ENCODE peak calls at places on chromosomes 2 and 18, in five cellular contexts. V, T, C, U and O are unnamed samples. For H3K27me3, the result is how much of the 10 kb centered on the place peaks cover.

GRCh38 chr2:45708501-45708900 is 57.0 kb downstream of the PRKCE start:
- DNase-seq in V (no peak), T (no peak), C (no peak), U (no peak), O (no peak)

GRCh38 chr2:221204699-221205098 is 367.4 kb downstream of the EPHA4 start:
- DNase-seq in V (no peak), T (no peak), C (no peak), U (no peak), O (peak)

GRCh38 chr2:204977914-204978313 is 432.6 kb downstream of the PARD3B start:
- DNase-seq in V (no peak), T (peak), C (no peak), U (no peak), O (no peak)

GRCh38 chr2:24816404-24816803 is 23.2 kb downstream of the CENPO start:
- DNase-seq in V (no peak), T (no peak), C (no peak), U (no peak), O (no peak)

GRCh38 chr2:134425723-134426496 is 172.0 kb downstream of the MGAT5 start:
- DNase-seq in V (no peak), T (no peak), C (no peak), U (no peak), O (no peak)

GRCh38 chr18:59918320-59918755 is 18.5 kb downstream of the PMAIP1 start:
- DNase-seq in V (peak), T (peak), C (peak), U (no peak), O (peak)

GRCh38 chr2:164841719-164842623 is at the start of gene COBLL1:
- DNase-seq in V (peak), T (peak), C (peak), U (peak), O (peak)

GRCh38 chr2:236887519-236887918 is 198.2 kb upstream of the COPS8 start:
- DNase-seq in V (no peak), T (no peak), C (peak), U (peak), O (no peak)

GRCh38 chr2:141878016-141878415 is 252.8 kb downstream of the LRP1B start:
- DNase-seq in V (no peak), T (no peak), C (peak), U (no peak), O (no peak)

GRCh38 chr2:119212139-119212800 is 11.4 kb upstream of the STEAP3 start:
- DNase-seq in V (no peak), T (peak), C (peak), U (no peak), O (no peak)

GRCh38 chr2:46674451-46674850 is 195.1 kb downstream of the TMEM247 start:
- DNase-seq in V (no peak), T (no peak), C (no peak), U (no peak), O (no peak)

GRCh38 chr2:12733846-12734245 is 17.1 kb downstream of the TRIB2 start:
- DNase-seq in V (peak), T (no peak), C (no peak), U (no peak), O (no peak)

GRCh38 chr2:40434638-40435296 is 17.1 kb downstream of the SLC8A1 start:
- DNase-seq in V (no peak), T (no peak), C (peak), U (no peak), O (no peak)

GRCh38 chr18:21449367-21450250 is 150.9 kb downstream of the ESCO1 start:
- DNase-seq in V (peak), T (no peak), C (no peak), U (no peak), O (no peak)

GRCh38 chr2:188403676-188404075 is 112.0 kb downstream of the GULP1 start:
- DNase-seq in V (no peak), T (no peak), C (peak), U (no peak), O (no peak)

GRCh38 chr2:240561325-240561971 is 1.3 kb downstream of the DUSP28 start:
- DNase-seq in V (no peak), T (no peak), C (peak), U (no peak), O (no peak)

GRCh38 chr18:23225518-23225917 is 90.2 kb downstream of the CABLES1 start:
- DNase-seq in V (no peak), T (no peak), C (peak), U (peak), O (no peak)

GRCh38 chr2:136319227-136319626 is 201.3 kb upstream of the CXCR4 start:
- DNase-seq in V (no peak), T (no peak), C (no peak), U (no peak), O (no peak)

GRCh38 chr2:3039188-3040065 is 338.2 kb downstream of the EIPR1 start:
- DNase-seq in V (no peak), T (no peak), C (no peak), U (no peak), O (no peak)

GRCh38 chr2:10835052-10835970 is 22.7 kb upstream of the PDIA6 start:
- DNase-seq in V (peak), T (peak), C (no peak), U (no peak), O (peak)

GRCh38 chr18:46771141-46771540 is 14.3 kb upstream of the ST8SIA5 start:
- DNase-seq in V (no peak), T (no peak), C (peak), U (no peak), O (no peak)

GRCh38 chr2:73110622-73111299 is 2.0 kb downstream of the RAB11FIP5 start:
- DNase-seq in V (no peak), T (no peak), C (peak), U (no peak), O (no peak)

GRCh38 chr2:73109796-73110540 is 2.8 kb downstream of the RAB11FIP5 start:
- DNase-seq in V (no peak), T (no peak), C (no peak), U (no peak), O (no peak)

GRCh38 chr2:73112913-73113633 is at the start of gene RAB11FIP5:
- DNase-seq in V (peak), T (peak), C (peak), U (peak), O (peak)

GRCh38 chr2:73112026-73112912 is 479 bp downstream of the RAB11FIP5 start:
- DNase-seq in V (peak), T (peak), C (peak), U (no peak), O (peak)

DNA sequence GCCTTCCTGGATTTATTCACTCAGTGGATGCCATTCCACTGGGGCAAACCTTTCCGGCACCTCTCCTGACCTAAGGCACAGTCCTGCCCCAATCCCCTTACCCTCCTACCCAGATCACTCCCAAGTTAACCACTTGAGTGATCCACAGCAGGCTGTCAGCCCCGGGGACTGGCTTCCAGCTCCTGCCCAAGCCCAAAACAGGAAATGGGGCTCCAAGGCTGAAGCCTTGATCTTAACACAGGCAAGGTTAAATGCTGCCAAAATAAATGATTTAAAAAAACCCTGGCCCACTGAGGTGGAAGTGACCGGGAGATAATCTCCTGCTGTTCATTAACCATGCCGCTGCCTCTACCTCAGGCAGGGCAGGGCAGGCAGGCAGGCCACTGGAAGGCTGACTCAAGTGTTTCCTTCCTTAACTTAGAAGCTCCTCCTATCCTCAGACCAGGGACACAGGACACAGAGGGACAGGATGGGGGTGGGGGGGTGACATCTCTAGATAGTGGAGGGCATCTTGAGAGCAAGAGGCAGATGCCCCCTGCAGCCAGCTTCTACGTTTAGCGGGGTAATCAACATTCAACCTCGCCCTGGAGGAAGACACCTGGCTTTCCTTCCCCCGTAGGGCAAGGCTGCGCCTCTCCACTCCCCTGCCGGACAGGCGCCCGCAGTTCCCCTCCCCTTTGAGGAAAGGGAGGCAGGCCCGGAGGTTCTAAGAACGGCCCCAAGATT is 1.3 kb downstream of the RAB11FIP5 start:
- DNase-seq in V (no peak), T (peak), C (peak), U (peak), O (peak)
- H3K27ac ChIP-seq in V (peak), T (no peak), C (peak), U (peak), O (no peak)

GRCh38 chr2:18975506-18975905 is 382.9 kb downstream of the OSR1 start:
- DNase-seq in V (no peak), T (no peak), C (no peak), U (no peak), O (no peak)
- H3K27me3 ChIP-seq in V (under half), T (under half), C (under half), U (under half), O (under half)

GRCh38 chr2:20439503-20439902 is 7.4 kb upstream of the RHOB start:
- DNase-seq in V (peak), T (no peak), C (no peak), U (no peak), O (peak)

GRCh38 chr2:20440001-20440560 is 6.8 kb upstream of the RHOB start:
- DNase-seq in V (no peak), T (no peak), C (no peak), U (no peak), O (peak)

GRCh38 chr2:20438334-20439192 is 8.3 kb upstream of the RHOB start:
- DNase-seq in V (no peak), T (no peak), C (peak), U (peak), O (peak)

GRCh38 chr2:20436716-20437470 is 10.0 kb upstream of the RHOB start:
- DNase-seq in V (no peak), T (no peak), C (no peak), U (no peak), O (peak)

GRCh38 chr2:20439193-20439475 is 7.7 kb upstream of the RHOB start:
- DNase-seq in V (no peak), T (no peak), C (no peak), U (no peak), O (peak)
- H3K27ac ChIP-seq in V (peak), T (no peak), C (peak), U (peak), O (no peak)

GRCh38 chr2:222296911-222297599 is 1.7 kb downstream of the PAX3 start:
- DNase-seq in V (no peak), T (no peak), C (peak), U (no peak), O (no peak)

GRCh38 chr2:222296311-222296736 is 2.5 kb downstream of the PAX3 start:
- DNase-seq in V (no peak), T (no peak), C (no peak), U (no peak), O (no peak)

GRCh38 chr2:222297600-222297935 is 1.2 kb downstream of the PAX3 start:
- DNase-seq in V (no peak), T (no peak), C (no peak), U (no peak), O (no peak)

GRCh38 chr2:222298311-222299150 is at the start of gene PAX3:
- DNase-seq in V (peak), T (peak), C (peak), U (no peak), O (no peak)

GRCh38 chr2:222298000-222298310 is 843 bp downstream of the PAX3 start:
- DNase-seq in V (no peak), T (no peak), C (no peak), U (no peak), O (no peak)
- H3K27me3 ChIP-seq in V (under half), T (half or more), C (half or more), U (under half), O (under half)

GRCh38 chr2:16329421-16329820 is 336.2 kb downstream of the CYRIA start:
- DNase-seq in V (no peak), T (no peak), C (no peak), U (no peak), O (no peak)

GRCh38 chr2:16331761-16332160 is 333.9 kb downstream of the CYRIA start:
- DNase-seq in V (no peak), T (no peak), C (no peak), U (no peak), O (no peak)

GRCh38 chr2:16330571-16331351 is 334.9 kb downstream of the CYRIA start:
- DNase-seq in V (no peak), T (peak), C (no peak), U (no peak), O (no peak)

GRCh38 chr2:16328521-16329190 is 337.0 kb downstream of the CYRIA start:
- DNase-seq in V (no peak), T (no peak), C (no peak), U (no peak), O (no peak)

DNA sequence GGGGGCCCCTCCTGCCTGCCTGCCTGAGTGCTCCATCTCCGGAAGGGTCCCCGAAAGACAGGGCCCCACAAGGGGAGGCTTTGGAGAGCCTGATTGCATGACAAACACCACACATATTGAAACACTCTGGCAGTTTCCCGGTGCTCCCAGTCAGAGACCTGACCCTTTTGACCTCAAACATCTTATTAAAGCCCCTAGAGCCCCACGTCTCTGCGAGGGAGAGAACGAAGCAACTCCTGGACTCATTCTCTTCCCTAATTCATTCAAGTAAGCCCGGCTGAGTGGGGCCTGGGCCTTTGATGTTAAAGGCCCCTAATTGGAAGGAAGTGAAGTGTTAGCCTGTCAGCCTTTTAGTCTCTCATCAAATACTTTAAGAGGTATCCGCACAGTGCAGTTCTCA is 335.6 kb downstream of the CYRIA start:
- DNase-seq in V (no peak), T (no peak), C (no peak), U (no peak), O (no peak)
- H3K27ac ChIP-seq in V (no peak), T (no peak), C (no peak), U (no peak), O (no peak)

DNA sequence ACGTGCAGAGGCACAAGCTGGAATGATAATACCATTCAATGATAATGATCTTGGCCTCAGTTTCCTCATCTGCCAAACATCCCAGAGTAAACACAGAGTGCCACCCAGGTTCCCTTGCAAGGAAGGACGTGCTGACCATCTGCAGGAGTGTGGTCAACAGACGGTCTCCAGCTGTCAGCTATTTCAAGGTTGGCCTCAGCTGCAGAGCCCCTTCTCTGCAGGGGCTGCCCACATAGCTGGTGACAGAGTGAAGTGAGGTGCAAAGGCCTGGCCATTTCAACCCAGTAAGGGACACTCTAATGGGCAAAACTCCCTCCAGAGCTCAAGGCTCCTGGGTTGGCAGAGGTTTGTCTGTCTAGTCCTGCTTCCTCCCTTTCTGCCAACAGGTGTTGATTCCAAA is 8.3 kb upstream of the WNT6 start:
- DNase-seq in V (no peak), T (no peak), C (no peak), U (no peak), O (peak)
- H3K27me3 ChIP-seq in V (under half), T (under half), C (under half), U (under half), O (under half)

GRCh38 chr2:182280128-182280527 is 146.7 kb downstream of the PDE1A start:
- DNase-seq in V (no peak), T (no peak), C (peak), U (no peak), O (no peak)

DNA sequence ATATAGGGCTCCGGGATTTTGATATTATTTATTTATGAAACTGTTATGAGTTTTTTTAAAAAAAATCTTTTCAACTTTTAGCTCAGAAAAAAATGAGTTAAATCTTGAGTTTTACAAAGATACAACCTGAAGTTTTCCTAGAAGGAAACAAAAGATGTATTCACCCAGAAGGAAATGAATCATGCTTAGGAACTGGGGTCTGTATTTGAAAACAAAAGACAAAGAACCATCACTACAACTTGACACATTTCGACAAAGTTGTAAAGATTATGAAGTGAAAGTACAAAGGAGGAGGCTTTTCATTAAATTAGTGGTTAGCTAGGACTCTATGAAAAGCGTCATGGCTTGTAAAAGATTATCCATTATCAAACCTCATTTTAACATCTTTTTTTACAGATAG is 143.3 kb downstream of the PDE1A start:
- DNase-seq in V (no peak), T (no peak), C (peak), U (no peak), O (no peak)
- H3K27ac ChIP-seq in V (no peak), T (no peak), C (no peak), U (no peak), O (no peak)

GRCh38 chr2:239466755-239467271 is 66.0 kb upstream of the HDAC4 start:
- DNase-seq in V (no peak), T (peak), C (no peak), U (no peak), O (no peak)
- H3K27me3 ChIP-seq in V (under half), T (under half), C (under half), U (under half), O (half or more)

DNA sequence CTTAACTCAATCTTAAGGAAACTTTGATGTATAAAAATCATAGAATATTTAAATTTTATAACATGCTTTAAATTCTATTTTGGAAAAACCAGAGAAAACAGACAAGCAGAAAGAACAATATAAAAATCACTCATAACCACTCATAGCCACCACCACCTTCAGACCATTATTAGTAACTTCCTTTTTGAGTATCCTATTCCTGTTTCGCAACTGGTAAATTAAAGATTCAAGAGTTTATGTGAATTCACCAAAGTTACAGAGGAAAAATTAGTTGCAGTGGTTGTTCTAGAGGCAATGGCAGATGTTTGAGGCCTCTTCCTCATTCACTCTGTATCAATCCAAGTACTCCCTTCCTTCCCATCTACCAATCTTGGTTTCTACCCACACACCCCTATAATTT is 49.3 kb upstream of the PROKR1 start:
- DNase-seq in V (no peak), T (no peak), C (no peak), U (no peak), O (no peak)
- H3K27ac ChIP-seq in V (peak), T (no peak), C (no peak), U (no peak), O (no peak)